ENCODE peak calls at places on chromosome 17, in eight cellular contexts. One of them, this sample, is unnamed.

GRCh38 chr17:79916506-79916905 is 77.3 kb upstream of the CBX4 start:
- DNase-seq in HL-60: no peak
- DNase-seq in endothelial cell: no peak
- DNase-seq in NCI-H2081: no peak
- DNase-seq in NCI-H2171: no peak
- DNase-seq in GM06990: no peak
- DNase-seq in ACHN: no peak
- DNase-seq in T-helper 17 cell: no peak
- DNase-seq in this sample: no peak

GRCh38 chr17:38752930-38753506 is 477 bp downstream of the PSMB3 start:
- DNase-seq in GM06990: peak; percentile 68
- DNase-seq in T-helper 17 cell: no peak
- DNase-seq in HL-60: no peak
- DNase-seq in endothelial cell: no peak
- DNase-seq in NCI-H2081: no peak
- DNase-seq in NCI-H2171: no peak
- DNase-seq in ACHN: no peak
- DNase-seq in this sample: no peak

GRCh38 chr17:3754458-3755334 is 31.0 kb downstream of the HASPIN start:
- DNase-seq in HL-60: no peak
- DNase-seq in T-helper 17 cell: peak; percentile 80
- DNase-seq in ACHN: peak; percentile 29
- DNase-seq in GM06990: peak; percentile 76
- DNase-seq in NCI-H2171: peak; percentile 99
- DNase-seq in endothelial cell: peak; percentile 58
- DNase-seq in NCI-H2081: peak; percentile 84
- DNase-seq in this sample: peak; percentile 99

GRCh38 chr17:75031972-75032895 is 14.5 kb downstream of the ATP5PD start:
- DNase-seq in T-helper 17 cell: peak; percentile 26
- DNase-seq in GM06990: no peak
- DNase-seq in endothelial cell: no peak
- DNase-seq in NCI-H2171: peak; percentile 37
- DNase-seq in ACHN: peak; percentile 79
- DNase-seq in NCI-H2081: peak; percentile 88
- DNase-seq in HL-60: no peak
- DNase-seq in this sample: no peak

GRCh38 chr17:62895256-62895649 is 70.8 kb upstream of the TANC2 start:
- DNase-seq in endothelial cell: no peak
- DNase-seq in NCI-H2171: no peak
- DNase-seq in NCI-H2081: no peak
- DNase-seq in T-helper 17 cell: no peak
- DNase-seq in HL-60: no peak
- DNase-seq in GM06990: no peak
- DNase-seq in ACHN: no peak
- DNase-seq in this sample: no peak

GRCh38 chr17:69287168-69287567 is 39.8 kb downstream of the ABCA5 start:
- DNase-seq in endothelial cell: no peak
- DNase-seq in NCI-H2171: no peak
- DNase-seq in ACHN: no peak
- DNase-seq in T-helper 17 cell: no peak
- DNase-seq in HL-60: no peak
- DNase-seq in GM06990: no peak
- DNase-seq in NCI-H2081: no peak
- DNase-seq in this sample: no peak

GRCh38 chr17:80786470-80786869 is 205.2 kb upstream of the CHMP6 start:
- DNase-seq in GM06990: no peak
- DNase-seq in HL-60: no peak
- DNase-seq in NCI-H2171: peak; percentile 70
- DNase-seq in T-helper 17 cell: no peak
- DNase-seq in ACHN: no peak
- DNase-seq in NCI-H2081: peak; percentile 33
- DNase-seq in endothelial cell: no peak
- DNase-seq in this sample: no peak

GRCh38 chr17:4199818-4200402 is 56.9 kb downstream of the CYB5D2 start:
- DNase-seq in T-helper 17 cell: no peak
- DNase-seq in endothelial cell: peak; percentile 51
- DNase-seq in HL-60: peak; percentile 3
- DNase-seq in GM06990: no peak
- DNase-seq in NCI-H2081: peak; percentile 14
- DNase-seq in NCI-H2171: peak; percentile 66
- DNase-seq in ACHN: peak; percentile 55
- DNase-seq in this sample: no peak

GRCh38 chr17:57915980-57916757 is 39.0 kb downstream of the CUEDC1 start:
- DNase-seq in GM06990: no peak
- DNase-seq in endothelial cell: peak; percentile 34
- DNase-seq in T-helper 17 cell: no peak
- DNase-seq in ACHN: no peak
- DNase-seq in NCI-H2081: peak; percentile 96
- DNase-seq in HL-60: no peak
- DNase-seq in NCI-H2171: no peak
- DNase-seq in this sample: peak; percentile 60

GRCh38 chr17:72560303-72561247 is 439.8 kb downstream of the SOX9 start:
- DNase-seq in NCI-H2081: peak; percentile 86
- DNase-seq in T-helper 17 cell: no peak
- DNase-seq in HL-60: peak; percentile 36
- DNase-seq in endothelial cell: peak; percentile 54
- DNase-seq in GM06990: peak; percentile 18
- DNase-seq in ACHN: peak; percentile 64
- DNase-seq in NCI-H2171: peak; percentile 16
- DNase-seq in this sample: peak; percentile 56

GRCh38 chr17:40032322-40033320 is 17.4 kb downstream of the CSF3 start:
- DNase-seq in ACHN: no peak
- DNase-seq in endothelial cell: no peak
- DNase-seq in GM06990: no peak
- DNase-seq in NCI-H2081: no peak
- DNase-seq in HL-60: no peak
- DNase-seq in T-helper 17 cell: no peak
- DNase-seq in NCI-H2171: no peak
- DNase-seq in this sample: no peak

GRCh38 chr17:77741109-77741508 is 217.4 kb upstream of the TNRC6C start:
- DNase-seq in ACHN: no peak
- DNase-seq in endothelial cell: no peak
- DNase-seq in GM06990: no peak
- DNase-seq in HL-60: peak; percentile 8
- DNase-seq in NCI-H2081: no peak
- DNase-seq in NCI-H2171: no peak
- DNase-seq in T-helper 17 cell: no peak
- DNase-seq in this sample: no peak

GRCh38 chr17:60173304-60173807 is 23.6 kb downstream of the CA4 start:
- DNase-seq in ACHN: no peak
- DNase-seq in endothelial cell: no peak
- DNase-seq in HL-60: no peak
- DNase-seq in GM06990: no peak
- DNase-seq in T-helper 17 cell: no peak
- DNase-seq in NCI-H2171: no peak
- DNase-seq in NCI-H2081: peak; percentile 41
- DNase-seq in this sample: no peak

GRCh38 chr17:64115043-64115698 is 14.8 kb downstream of the ERN1 start:
- DNase-seq in NCI-H2171: no peak
- DNase-seq in endothelial cell: no peak
- DNase-seq in GM06990: no peak
- DNase-seq in HL-60: no peak
- DNase-seq in T-helper 17 cell: no peak
- DNase-seq in NCI-H2081: no peak
- DNase-seq in ACHN: no peak
- DNase-seq in this sample: no peak

GRCh38 chr17:36936455-36936934 is 780 bp upstream of the LHX1 start:
- DNase-seq in NCI-H2081: peak; percentile 19
- DNase-seq in ACHN: peak; percentile 64
- DNase-seq in T-helper 17 cell: no peak
- DNase-seq in endothelial cell: no peak
- DNase-seq in NCI-H2171: no peak
- DNase-seq in HL-60: no peak
- DNase-seq in GM06990: no peak
- DNase-seq in this sample: no peak

GRCh38 chr17:15351925-15352324 is 10.5 kb upstream of the TEKT3 start:
- DNase-seq in HL-60: no peak
- DNase-seq in NCI-H2081: no peak
- DNase-seq in T-helper 17 cell: no peak
- DNase-seq in NCI-H2171: no peak
- DNase-seq in ACHN: no peak
- DNase-seq in endothelial cell: no peak
- DNase-seq in GM06990: no peak
- DNase-seq in this sample: no peak

GRCh38 chr17:56595831-56596740 is 2.6 kb downstream of the NOG start:
- DNase-seq in GM06990: no peak
- DNase-seq in NCI-H2171: peak; percentile 10
- DNase-seq in NCI-H2081: no peak
- DNase-seq in T-helper 17 cell: no peak
- DNase-seq in HL-60: no peak
- DNase-seq in endothelial cell: peak; percentile 10
- DNase-seq in ACHN: peak; percentile 64
- DNase-seq in this sample: no peak

GRCh38 chr17:15340966-15341365 is 431 bp downstream of the TEKT3 start:
- DNase-seq in T-helper 17 cell: no peak
- DNase-seq in NCI-H2081: no peak
- DNase-seq in HL-60: no peak
- DNase-seq in NCI-H2171: no peak
- DNase-seq in ACHN: no peak
- DNase-seq in GM06990: no peak
- DNase-seq in endothelial cell: peak; percentile 18
- DNase-seq in this sample: no peak

GRCh38 chr17:80177986-80178590 is 8.3 kb downstream of the CARD14 start:
- DNase-seq in HL-60: no peak
- DNase-seq in endothelial cell: no peak
- DNase-seq in NCI-H2081: no peak
- DNase-seq in GM06990: no peak
- DNase-seq in ACHN: no peak
- DNase-seq in NCI-H2171: no peak
- DNase-seq in T-helper 17 cell: no peak
- DNase-seq in this sample: no peak

GRCh38 chr17:50155115-50155819 is 4.8 kb upstream of the PPP1R9B start:
- DNase-seq in NCI-H2081: no peak
- DNase-seq in T-helper 17 cell: no peak
- DNase-seq in NCI-H2171: no peak
- DNase-seq in GM06990: no peak
- DNase-seq in HL-60: no peak
- DNase-seq in ACHN: no peak
- DNase-seq in endothelial cell: no peak
- DNase-seq in this sample: no peak

GRCh38 chr17:40598928-40599627 is 33.8 kb upstream of the CCR7 start:
- DNase-seq in ACHN: no peak
- DNase-seq in NCI-H2171: no peak
- DNase-seq in endothelial cell: no peak
- DNase-seq in GM06990: peak; percentile 87
- DNase-seq in NCI-H2081: no peak
- DNase-seq in HL-60: no peak
- DNase-seq in T-helper 17 cell: peak; percentile 38
- DNase-seq in this sample: no peak

GRCh38 chr17:11238710-11239109 is 2.3 kb upstream of the SHISA6 start:
- DNase-seq in ACHN: no peak
- DNase-seq in NCI-H2171: no peak
- DNase-seq in HL-60: peak; percentile 1
- DNase-seq in T-helper 17 cell: no peak
- DNase-seq in GM06990: no peak
- DNase-seq in endothelial cell: no peak
- DNase-seq in NCI-H2081: no peak
- DNase-seq in this sample: no peak

GRCh38 chr17:10871914-10872313 is 34.0 kb upstream of the PIRT start:
- DNase-seq in NCI-H2081: no peak
- DNase-seq in NCI-H2171: peak; percentile 51
- DNase-seq in T-helper 17 cell: no peak
- DNase-seq in endothelial cell: no peak
- DNase-seq in ACHN: no peak
- DNase-seq in HL-60: no peak
- DNase-seq in GM06990: no peak
- DNase-seq in this sample: no peak

GRCh38 chr17:41553176-41553575 is 18.7 kb downstream of the KRT9 start:
- DNase-seq in NCI-H2171: no peak
- DNase-seq in ACHN: no peak
- DNase-seq in HL-60: no peak
- DNase-seq in endothelial cell: no peak
- DNase-seq in T-helper 17 cell: no peak
- DNase-seq in GM06990: no peak
- DNase-seq in NCI-H2081: no peak
- DNase-seq in this sample: no peak

GRCh38 chr17:11797803-11798202 is 199.5 kb downstream of the ZNF18 start:
- DNase-seq in T-helper 17 cell: no peak
- DNase-seq in NCI-H2171: no peak
- DNase-seq in HL-60: no peak
- DNase-seq in endothelial cell: no peak
- DNase-seq in GM06990: no peak
- DNase-seq in NCI-H2081: no peak
- DNase-seq in ACHN: no peak
- DNase-seq in this sample: no peak

GRCh38 chr17:596763-597644 is 117.6 kb downstream of the VPS53 start:
- DNase-seq in GM06990: no peak
- DNase-seq in NCI-H2171: no peak
- DNase-seq in ACHN: no peak
- DNase-seq in T-helper 17 cell: no peak
- DNase-seq in endothelial cell: no peak
- DNase-seq in HL-60: no peak
- DNase-seq in NCI-H2081: peak; percentile 4
- DNase-seq in this sample: no peak

GRCh38 chr17:48610282-48611211 is at the start of gene HOXB7:
- DNase-seq in endothelial cell: peak; percentile 67
- DNase-seq in HL-60: no peak
- DNase-seq in NCI-H2081: peak; percentile 84
- DNase-seq in ACHN: peak; percentile 80
- DNase-seq in GM06990: peak; percentile 73
- DNase-seq in NCI-H2171: peak; percentile 59
- DNase-seq in T-helper 17 cell: peak; percentile 57
- DNase-seq in this sample: no peak

GRCh38 chr17:2996208-2996855 is 67.1 kb downstream of the OR1D5 start:
- DNase-seq in NCI-H2081: no peak
- DNase-seq in endothelial cell: no peak
- DNase-seq in T-helper 17 cell: no peak
- DNase-seq in ACHN: no peak
- DNase-seq in HL-60: no peak
- DNase-seq in GM06990: no peak
- DNase-seq in NCI-H2171: no peak
- DNase-seq in this sample: no peak

GRCh38 chr17:79509008-79509407 is 101.8 kb downstream of the RBFOX3 start:
- DNase-seq in NCI-H2171: no peak
- DNase-seq in GM06990: no peak
- DNase-seq in endothelial cell: no peak
- DNase-seq in NCI-H2081: no peak
- DNase-seq in HL-60: no peak
- DNase-seq in T-helper 17 cell: no peak
- DNase-seq in ACHN: no peak
- DNase-seq in this sample: no peak

GRCh38 chr17:80790021-80790765 is 201.4 kb upstream of the CHMP6 start:
- DNase-seq in GM06990: peak; percentile 65
- DNase-seq in ACHN: no peak
- DNase-seq in NCI-H2081: no peak
- DNase-seq in HL-60: no peak
- DNase-seq in endothelial cell: no peak
- DNase-seq in NCI-H2171: no peak
- DNase-seq in T-helper 17 cell: no peak
- DNase-seq in this sample: no peak